ENCODE peak calls at places on chromosomes 6 and 20, in six cellular contexts. X is right cardiac atrium, N is MM.1S, B is cardiac muscle cell, G is brain microvascular endothelial cell, E is PC-3. Q is an unnamed sample.

GRCh38 chr6:112218563-112218962 is 35.8 kb downstream of the LAMA4 start:
- DNase-seq in N (no peak), E (no peak), X (peak), B (peak), G (no peak), Q (no peak)

GRCh38 chr6:126926926-126927325 is 191.5 kb upstream of the RSPO3 start:
- DNase-seq in E (no peak), G (no peak), N (no peak), X (no peak), B (peak), Q (no peak)

GRCh38 chr6:499617-500016 is 108.1 kb downstream of the IRF4 start:
- DNase-seq in N (no peak), E (no peak), X (no peak), G (no peak), B (no peak), Q (no peak)

GRCh38 chr6:170443151-170443662 is 109.9 kb downstream of the PSMB1 start:
- DNase-seq in E (no peak), G (no peak), B (no peak), N (no peak), X (no peak), Q (no peak)

GRCh38 chr6:89597988-89598387 is 40.6 kb downstream of the LYRM2 start:
- DNase-seq in N (no peak), B (no peak), E (peak), X (no peak), G (peak), Q (peak)

GRCh38 chr20:36861625-36861874 is 14.4 kb upstream of the TLDC2 start:
- DNase-seq in G (no peak), N (no peak), X (peak), E (no peak), B (no peak), Q (no peak)

GRCh38 chr6:81228912-81229540 is 523.5 kb downstream of the TENT5A start:
- DNase-seq in B (no peak), N (no peak), G (peak), X (no peak), E (no peak), Q (no peak)

GRCh38 chr6:37188962-37189510 is 19.1 kb downstream of the PIM1 start:
- DNase-seq in E (no peak), X (no peak), N (no peak), B (no peak), G (no peak), Q (no peak)

GRCh38 chr6:142613981-142614380 is 312.2 kb downstream of the ADGRG6 start:
- DNase-seq in E (peak), X (no peak), B (no peak), G (peak), N (no peak), Q (no peak)

GRCh38 chr6:18883851-18884250 is 496.7 kb downstream of the RNF144B start:
- DNase-seq in G (no peak), E (no peak), N (no peak), B (no peak), X (no peak), Q (no peak)

GRCh38 chr6:121652726-121653623 is 217.5 kb downstream of the GJA1 start:
- DNase-seq in E (peak), N (no peak), X (no peak), G (peak), B (no peak), Q (no peak)

GRCh38 chr20:52889225-52889624 is 82.9 kb upstream of the TSHZ2 start:
- DNase-seq in E (peak), X (no peak), G (no peak), B (no peak), N (no peak), Q (peak)

GRCh38 chr6:28977351-28978136 is 27.6 kb downstream of the ZNF311 start:
- DNase-seq in B (no peak), G (peak), E (peak), N (no peak), X (peak), Q (no peak)

GRCh38 chr6:144064402-144064830 is 31.0 kb downstream of the SF3B5 start:
- DNase-seq in B (peak), N (no peak), X (peak), E (no peak), G (no peak), Q (no peak)

GRCh38 chr20:26135325-26136110 is 438.9 kb upstream of the ZNF337 start:
- DNase-seq in G (no peak), X (peak), N (no peak), E (no peak), B (no peak), Q (no peak)

GRCh38 chr20:53623454-53624206 is 30.0 kb upstream of the ZNF217 start:
- DNase-seq in G (peak), B (peak), N (peak), E (peak), X (peak), Q (no peak)

GRCh38 chr6:13417431-13417830 is 70.0 kb downstream of the GFOD1 start:
- DNase-seq in N (no peak), G (no peak), X (no peak), E (no peak), B (no peak), Q (no peak)

GRCh38 chr6:56359201-56359899 is 112.0 kb upstream of the COL21A1 start:
- DNase-seq in X (peak), N (peak), E (peak), G (peak), B (peak), Q (no peak)

GRCh38 chr6:498795-499231 is 107.3 kb downstream of the IRF4 start:
- DNase-seq in X (no peak), E (no peak), B (no peak), N (no peak), G (peak), Q (no peak)

GRCh38 chr6:24072038-24072746 is 53.8 kb upstream of the NRSN1 start:
- DNase-seq in X (no peak), B (no peak), E (no peak), N (no peak), G (no peak), Q (no peak)

GRCh38 chr20:4484431-4485057 is 237.2 kb upstream of the PRND start:
- DNase-seq in G (no peak), N (no peak), X (no peak), B (no peak), E (no peak), Q (no peak)

GRCh38 chr6:82741325-82741995 is 324.2 kb downstream of the UBE3D start:
- DNase-seq in E (no peak), N (no peak), G (no peak), B (no peak), X (no peak), Q (no peak)

GRCh38 chr6:83861077-83861476 is 1.6 kb downstream of the CYB5R4 start:
- DNase-seq in N (no peak), B (no peak), E (no peak), X (no peak), G (no peak), Q (no peak)

GRCh38 chr6:14382381-14383236 is 265.0 kb downstream of the CD83 start:
- DNase-seq in G (no peak), B (no peak), X (no peak), E (no peak), N (peak), Q (no peak)

GRCh38 chr6:13188306-13188705 is 140.0 kb downstream of the TBC1D7 start:
- DNase-seq in G (no peak), X (no peak), B (no peak), E (no peak), N (no peak), Q (no peak)

DNA sequence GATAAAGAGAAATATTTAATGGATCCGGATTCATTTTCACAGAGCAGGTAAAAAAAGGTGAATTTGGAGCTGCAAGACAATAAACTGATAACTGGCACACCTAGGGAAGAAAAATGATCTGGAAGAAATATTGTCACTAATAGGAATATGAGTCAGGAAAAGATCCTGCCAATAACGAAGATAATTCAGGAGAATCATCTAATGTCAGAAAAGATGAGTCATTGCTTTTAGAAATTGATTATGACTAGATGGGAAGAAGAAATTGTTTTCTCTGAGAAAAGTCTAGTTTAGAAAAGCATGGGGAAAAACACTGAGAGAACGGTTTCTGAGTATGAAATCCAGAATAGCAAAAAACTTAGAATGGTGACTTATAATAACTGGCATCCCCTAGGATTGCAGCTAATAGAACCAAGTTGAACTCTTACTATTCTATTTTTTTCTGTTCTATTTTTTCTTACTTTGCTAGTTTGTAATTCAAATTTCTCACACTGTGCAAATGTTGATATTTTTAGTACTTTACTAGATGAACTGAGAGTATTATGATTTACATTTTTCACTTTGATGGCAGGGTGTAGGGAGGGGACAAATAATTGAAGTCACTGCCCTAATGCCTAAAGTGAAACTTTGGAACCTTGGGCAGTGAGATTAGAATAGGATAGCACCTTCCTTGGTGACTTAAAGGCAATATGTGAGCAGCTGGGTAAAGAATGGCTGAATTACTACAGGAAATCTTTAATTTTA is 38.2 kb upstream of the SUPT3H start:
- DNase-seq in E (no peak), G (no peak), B (no peak), N (no peak), X (no peak), Q (no peak)
- H3K27ac ChIP-seq in E (no peak), G (no peak), B (no peak), N (peak), X (no peak), Q (no peak)

GRCh38 chr6:118584906-118585305 is 36.8 kb downstream of the PLN start:
- DNase-seq in E (no peak), G (no peak), X (no peak), B (no peak), N (no peak), Q (no peak)

GRCh38 chr6:118586741-118587485 is 38.8 kb downstream of the PLN start:
- DNase-seq in G (no peak), X (no peak), N (no peak), B (no peak), E (no peak), Q (no peak)

GRCh38 chr6:118591897-118592296 is 43.8 kb downstream of the PLN start:
- DNase-seq in E (no peak), G (no peak), B (no peak), N (no peak), X (no peak), Q (no peak)

GRCh38 chr6:118588626-118589025 is 40.5 kb downstream of the PLN start:
- DNase-seq in G (no peak), X (no peak), B (no peak), N (no peak), E (no peak), Q (no peak)

DNA sequence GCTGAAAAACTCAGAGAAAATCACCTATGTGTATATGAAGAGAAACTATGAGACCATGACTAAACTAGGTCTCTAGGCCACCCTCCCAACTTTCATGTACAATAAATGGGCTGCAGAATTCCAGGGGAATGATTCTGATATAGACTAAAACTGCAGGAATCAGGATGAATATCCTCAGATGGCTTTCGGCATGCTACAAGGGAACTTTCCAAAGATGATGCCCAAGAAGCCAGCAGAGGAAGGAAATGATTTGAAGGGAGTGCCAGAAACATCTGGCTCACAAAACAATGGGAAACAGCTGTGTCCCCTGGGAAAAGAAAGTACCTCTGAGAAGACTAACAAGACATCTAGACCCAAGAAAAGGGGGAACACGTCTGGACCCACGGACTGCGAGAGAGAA is 41.1 kb downstream of the PLN start:
- DNase-seq in X (no peak), B (no peak), N (no peak), E (no peak), G (no peak), Q (no peak)
- H3K27ac ChIP-seq in X (no peak), B (no peak), N (no peak), E (no peak), G (no peak), Q (no peak)

GRCh38 chr20:10509411-10509810 is 74.3 kb downstream of the SLX4IP start:
- DNase-seq in G (no peak), N (no peak), X (no peak), E (no peak), B (no peak), Q (no peak)
- H3K27ac ChIP-seq in G (no peak), N (no peak), X (peak), E (no peak), B (peak), Q (no peak)

GRCh38 chr6:150492507-150492906 is 107.2 kb upstream of the PLEKHG1 start:
- DNase-seq in X (no peak), G (no peak), B (no peak), E (peak), N (no peak), Q (peak)
- H3K27ac ChIP-seq in X (no peak), G (no peak), B (no peak), E (peak), N (no peak), Q (peak)

DNA sequence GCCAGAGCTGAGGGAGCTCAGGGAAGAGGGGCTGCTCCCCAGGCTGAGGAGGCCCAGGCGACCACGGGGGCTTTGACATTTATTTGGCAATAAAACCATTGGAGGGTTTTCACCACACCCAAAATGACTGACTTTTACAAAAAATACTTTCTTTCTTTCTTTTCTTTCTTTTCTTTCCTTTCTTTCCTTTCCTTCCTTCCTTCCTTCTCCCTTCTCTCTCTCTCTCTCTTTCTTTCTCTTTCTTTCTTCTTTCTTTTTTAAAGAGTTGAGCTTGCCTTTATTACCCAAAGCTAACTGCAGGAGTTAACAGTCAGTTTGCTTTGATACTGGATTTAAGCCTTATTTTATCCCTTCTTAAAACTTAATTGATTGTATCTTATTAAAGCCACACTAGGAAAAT is 17.2 kb downstream of the SNX9 start:
- DNase-seq in N (no peak), G (no peak), E (no peak), B (no peak), X (no peak), Q (no peak)
- H3K27ac ChIP-seq in N (no peak), G (no peak), E (peak), B (no peak), X (no peak), Q (peak)

GRCh38 chr20:62029951-62030350 is 35.7 kb downstream of the TAF4 start:
- DNase-seq in X (peak), G (no peak), B (no peak), N (no peak), E (no peak), Q (no peak)

GRCh38 chr20:62029296-62029695 is 36.4 kb downstream of the TAF4 start:
- DNase-seq in G (no peak), N (no peak), E (no peak), B (no peak), X (peak), Q (no peak)

GRCh38 chr20:62031462-62032092 is 34.1 kb downstream of the TAF4 start:
- DNase-seq in B (no peak), G (no peak), X (peak), N (no peak), E (no peak), Q (no peak)

GRCh38 chr20:62030357-62030756 is 35.3 kb downstream of the TAF4 start:
- DNase-seq in G (no peak), X (peak), B (no peak), N (no peak), E (no peak), Q (no peak)

DNA sequence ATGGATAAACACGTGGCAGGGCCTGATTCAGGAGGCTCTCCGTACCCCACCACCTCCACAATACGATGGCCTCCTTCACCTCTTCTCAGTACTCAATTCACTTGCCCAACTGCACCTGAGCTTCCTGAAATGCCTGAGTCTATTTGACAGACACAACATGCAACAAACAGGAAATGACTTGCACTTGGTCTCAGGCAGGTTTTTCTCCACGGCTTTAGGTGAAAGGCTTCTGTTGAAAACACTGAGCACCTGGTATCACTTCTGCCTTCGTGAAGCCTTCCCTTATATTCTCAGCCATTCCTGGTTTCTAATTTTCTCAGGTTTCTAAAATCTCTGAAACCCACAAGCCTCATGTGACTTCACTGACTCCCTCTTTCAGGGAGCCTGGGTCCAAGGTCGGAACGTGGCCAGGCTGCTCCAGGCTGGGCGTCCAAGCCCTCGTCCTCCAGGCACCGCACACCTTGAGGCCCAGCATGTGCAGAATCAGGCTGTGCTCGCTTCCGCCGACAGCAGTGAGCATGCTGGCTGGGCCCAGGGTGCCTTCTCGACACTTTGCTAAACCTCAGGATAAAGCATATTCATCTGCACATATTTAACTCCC is 34.7 kb downstream of the TAF4 start:
- DNase-seq in N (peak), E (peak), B (no peak), G (no peak), X (no peak), Q (peak)
- H3K27ac ChIP-seq in N (peak), E (peak), B (no peak), G (no peak), X (no peak), Q (peak)

DNA sequence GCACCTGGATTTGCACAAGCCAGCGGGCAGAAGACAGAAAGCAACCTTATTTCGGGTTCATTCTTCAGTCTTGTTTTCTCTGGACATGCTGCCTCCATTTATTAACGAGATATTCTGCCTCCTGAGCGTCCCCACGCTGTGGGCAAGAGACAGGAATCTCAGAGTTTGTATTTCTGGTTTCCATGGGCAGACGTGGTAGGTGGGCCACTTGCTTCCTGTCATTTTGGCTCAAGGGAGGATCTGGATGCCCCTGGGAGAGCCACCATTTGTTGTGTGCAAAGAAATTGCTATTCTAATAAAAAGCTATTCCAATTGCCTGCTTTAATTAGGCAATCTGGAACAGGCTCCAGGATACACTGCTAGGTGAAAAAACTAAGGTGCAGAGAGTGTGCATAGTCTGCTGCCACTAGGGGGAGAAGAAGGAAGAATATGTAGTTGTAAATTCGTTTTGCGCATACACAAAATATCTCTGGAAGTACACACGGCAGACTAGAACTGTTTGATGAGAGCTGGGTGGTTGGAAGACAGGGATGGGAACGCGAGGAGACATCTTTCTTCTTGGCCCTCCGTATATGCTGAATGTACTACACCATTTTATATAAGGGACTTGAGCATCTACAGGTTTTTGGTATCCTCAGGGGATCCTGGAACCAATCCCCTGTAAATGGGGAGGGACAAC is 30.1 kb upstream of the SLC16A10 start:
- DNase-seq in B (peak), G (no peak), E (peak), N (peak), X (no peak), Q (no peak)
- H3K27ac ChIP-seq in B (no peak), G (no peak), E (no peak), N (no peak), X (no peak), Q (no peak)

Q was measured in epithelial cell of prostate.